ENCODE peak calls at places on chromosomes 1 and 21, in seven cellular contexts. A is hepatocyte; M is AG10803; I is NCI-H446 treated with DMSO at 0.1 percent for 48 hours; T is HEK293T; V is effector memory CD8-positive, alpha-beta T cell; S is posterior cingulate gyrus. B is an unnamed sample.

GRCh38 chr1:88552226-88552625 is 131.8 kb upstream of the PKN2 start:
- DNase-seq in A (no peak), M (no peak), I (no peak), T (no peak), V (no peak), S (no peak), B (no peak)

GRCh38 chr1:246622035-246622652 is 55.9 kb downstream of the CNST start:
- DNase-seq in A (no peak), M (no peak), I (no peak), T (no peak), V (no peak), S (no peak), B (no peak)

GRCh38 chr21:39066829-39067785 is 116.1 kb downstream of the PSMG1 start:
- DNase-seq in A (peak; percentile 33), M (no peak), I (no peak), T (no peak), V (no peak), S (no peak), B (no peak)

GRCh38 chr1:201348211-201348566 is 29.3 kb downstream of the TNNT2 start:
- DNase-seq in A (peak; percentile 69), M (peak; percentile 35), I (no peak), T (peak; percentile 83), V (no peak), S (no peak), B (peak; percentile 56)

GRCh38 chr21:42025392-42026071 is 15.4 kb upstream of the ZBTB21 start:
- DNase-seq in A (peak; percentile 28), M (peak; percentile 70), I (no peak), T (no peak), V (no peak), S (no peak), B (no peak)

GRCh38 chr1:102970496-102971078 is 137.7 kb downstream of the COL11A1 start:
- DNase-seq in A (peak; percentile 87), M (peak; percentile 67), I (peak; percentile 54), T (peak; percentile 42), V (no peak), S (no peak), B (peak; percentile 15)

GRCh38 chr21:25107708-25108107 is 499.6 kb downstream of the MRPL39 start:
- DNase-seq in A (no peak), M (peak; percentile 70), I (no peak), T (no peak), V (no peak), S (no peak), B (no peak)

GRCh38 chr1:29900727-29901126 is 664.4 kb downstream of the PTPRU start:
- DNase-seq in A (no peak), M (no peak), I (no peak), T (no peak), V (no peak), S (no peak), B (no peak)

GRCh38 chr1:101290119-101290921 is 53.5 kb downstream of the S1PR1 start:
- DNase-seq in A (no peak), M (no peak), I (no peak), T (no peak), V (no peak), S (no peak), B (peak; percentile 91)

GRCh38 chr1:116404699-116405098 is 31.7 kb downstream of the ATP1A1 start:
- DNase-seq in A (no peak), M (no peak), I (no peak), T (no peak), V (no peak), S (no peak), B (no peak)

GRCh38 chr1:240562111-240562590 is 49.8 kb downstream of the GREM2 start:
- DNase-seq in A (no peak), M (peak; percentile 62), I (no peak), T (no peak), V (no peak), S (no peak), B (no peak)

GRCh38 chr1:42191319-42191718 is 26.8 kb upstream of the GUCA2A start:
- DNase-seq in A (no peak), M (no peak), I (no peak), T (no peak), V (no peak), S (no peak), B (no peak)

GRCh38 chr1:242398351-242398750 is 126.1 kb downstream of the PLD5 start:
- DNase-seq in A (no peak), M (no peak), I (no peak), T (no peak), V (no peak), S (no peak), B (no peak)

GRCh38 chr1:113860891-113861290 is 10.6 kb downstream of the PTPN22 start:
- DNase-seq in A (no peak), M (peak; percentile 77), I (no peak), T (no peak), V (no peak), S (no peak), B (no peak)

GRCh38 chr1:2547210-2548067 is 8.7 kb upstream of the TNFRSF14 start:
- DNase-seq in A (no peak), M (no peak), I (no peak), T (no peak), V (peak; percentile 54), S (no peak), B (no peak)

GRCh38 chr1:227886503-227886961 is 61.2 kb downstream of the WNT9A start:
- DNase-seq in A (peak; percentile 68), M (no peak), I (no peak), T (no peak), V (no peak), S (peak; percentile 12), B (no peak)

GRCh38 chr21:43352568-43353281 is 74.2 kb downstream of the SIK1 start:
- DNase-seq in A (no peak), M (peak; percentile 24), I (no peak), T (peak; percentile 59), V (no peak), S (no peak), B (no peak)

B was measured in G401.